ENCODE peak calls at places on chromosomes 2 and 18, in four cellular contexts. One of them, this sample, is unnamed.

GRCh38 chr2:202790676-202791075 is 80.9 kb downstream of the ICA1L start:
- DNase-seq in left ventricle myocardium inferior: no peak
- DNase-seq in adrenal gland: no peak
- DNase-seq in tibial artery: no peak
- DNase-seq in this sample: no peak

GRCh38 chr2:240619506-240620148 is 5.7 kb upstream of the GPR35 start:
- DNase-seq in tibial artery: peak
- DNase-seq in left ventricle myocardium inferior: peak
- DNase-seq in adrenal gland: peak
- DNase-seq in this sample: peak

GRCh38 chr2:160156084-160156483 is 44.0 kb downstream of the ITGB6 start:
- DNase-seq in tibial artery: no peak
- DNase-seq in adrenal gland: no peak
- DNase-seq in left ventricle myocardium inferior: no peak
- DNase-seq in this sample: no peak

GRCh38 chr2:223481486-223481885 is 120.7 kb downstream of the SCG2 start:
- DNase-seq in adrenal gland: no peak
- DNase-seq in tibial artery: no peak
- DNase-seq in left ventricle myocardium inferior: no peak
- DNase-seq in this sample: no peak

GRCh38 chr2:111652038-111652437 is 232.0 kb downstream of the ANAPC1 start:
- DNase-seq in tibial artery: no peak
- DNase-seq in left ventricle myocardium inferior: no peak
- DNase-seq in adrenal gland: no peak
- DNase-seq in this sample: no peak

GRCh38 chr2:172931256-172931894 is 144.3 kb upstream of the MAP3K20 start:
- DNase-seq in adrenal gland: peak
- DNase-seq in tibial artery: no peak
- DNase-seq in left ventricle myocardium inferior: no peak
- DNase-seq in this sample: no peak

GRCh38 chr2:36525245-36525644 is 72.7 kb downstream of the FEZ2 start:
- DNase-seq in adrenal gland: no peak
- DNase-seq in left ventricle myocardium inferior: no peak
- DNase-seq in tibial artery: no peak
- DNase-seq in this sample: no peak

GRCh38 chr18:55206941-55207340 is 247.7 kb upstream of the CCDC68 start:
- DNase-seq in adrenal gland: no peak
- DNase-seq in tibial artery: no peak
- DNase-seq in left ventricle myocardium inferior: no peak
- DNase-seq in this sample: no peak

GRCh38 chr2:67880291-67880761 is 182.5 kb downstream of the C1D start:
- DNase-seq in left ventricle myocardium inferior: no peak
- DNase-seq in tibial artery: peak
- DNase-seq in adrenal gland: no peak
- DNase-seq in this sample: no peak

GRCh38 chr18:79439201-79440023 is 43.7 kb downstream of the NFATC1 start:
- DNase-seq in adrenal gland: no peak
- DNase-seq in tibial artery: no peak
- DNase-seq in left ventricle myocardium inferior: no peak
- DNase-seq in this sample: no peak

GRCh38 chr2:47225061-47225783 is 70.1 kb upstream of the STPG4 start:
- DNase-seq in left ventricle myocardium inferior: peak
- DNase-seq in tibial artery: peak
- DNase-seq in adrenal gland: peak
- DNase-seq in this sample: peak

GRCh38 chr2:151968770-151969169 is 130.1 kb downstream of the CACNB4 start:
- DNase-seq in tibial artery: no peak
- DNase-seq in left ventricle myocardium inferior: no peak
- DNase-seq in adrenal gland: no peak
- DNase-seq in this sample: no peak

GRCh38 chr2:40120957-40121356 is 330.9 kb downstream of the SLC8A1 start:
- DNase-seq in adrenal gland: no peak
- DNase-seq in left ventricle myocardium inferior: no peak
- DNase-seq in tibial artery: no peak
- DNase-seq in this sample: no peak

GRCh38 chr2:190537765-190538164 is 3.2 kb upstream of the NEMP2 start:
- DNase-seq in left ventricle myocardium inferior: no peak
- DNase-seq in tibial artery: no peak
- DNase-seq in adrenal gland: no peak
- DNase-seq in this sample: no peak

GRCh38 chr2:45778720-45779171 is 127.3 kb downstream of the PRKCE start:
- DNase-seq in left ventricle myocardium inferior: peak
- DNase-seq in tibial artery: peak
- DNase-seq in adrenal gland: peak
- DNase-seq in this sample: no peak

GRCh38 chr18:10322408-10322807 is 132.0 kb upstream of the APCDD1 start:
- DNase-seq in left ventricle myocardium inferior: no peak
- DNase-seq in tibial artery: no peak
- DNase-seq in adrenal gland: no peak
- DNase-seq in this sample: no peak

GRCh38 chr2:14901740-14902139 is 269.2 kb downstream of the LRATD1 start:
- DNase-seq in left ventricle myocardium inferior: no peak
- DNase-seq in tibial artery: no peak
- DNase-seq in adrenal gland: no peak
- DNase-seq in this sample: no peak

GRCh38 chr18:22241806-22242440 is 72.5 kb downstream of the GATA6 start:
- DNase-seq in tibial artery: no peak
- DNase-seq in left ventricle myocardium inferior: no peak
- DNase-seq in adrenal gland: no peak
- DNase-seq in this sample: no peak

GRCh38 chr2:128467321-128467901 is 148.7 kb upstream of the HS6ST1 start:
- DNase-seq in left ventricle myocardium inferior: peak
- DNase-seq in adrenal gland: no peak
- DNase-seq in tibial artery: no peak
- DNase-seq in this sample: no peak

GRCh38 chr2:120828066-120828465 is 92.4 kb downstream of the GLI2 start:
- DNase-seq in adrenal gland: no peak
- DNase-seq in left ventricle myocardium inferior: no peak
- DNase-seq in tibial artery: no peak
- DNase-seq in this sample: no peak

GRCh38 chr2:178202927-178203326 is 8.6 kb downstream of the OSBPL6 start:
- DNase-seq in adrenal gland: no peak
- DNase-seq in tibial artery: no peak
- DNase-seq in left ventricle myocardium inferior: no peak
- DNase-seq in this sample: no peak

GRCh38 chr18:59968583-59968982 is 68.8 kb downstream of the PMAIP1 start:
- DNase-seq in adrenal gland: no peak
- DNase-seq in tibial artery: no peak
- DNase-seq in left ventricle myocardium inferior: no peak
- DNase-seq in this sample: no peak

GRCh38 chr2:16244153-16244965 is 304.0 kb downstream of the MYCN start:
- DNase-seq in left ventricle myocardium inferior: no peak
- DNase-seq in adrenal gland: no peak
- DNase-seq in tibial artery: no peak
- DNase-seq in this sample: no peak

GRCh38 chr2:27363933-27364332 is 6.2 kb downstream of the EIF2B4 start:
- DNase-seq in tibial artery: no peak
- DNase-seq in adrenal gland: no peak
- DNase-seq in left ventricle myocardium inferior: no peak
- DNase-seq in this sample: no peak

GRCh38 chr2:200455958-200456421 is 53.9 kb downstream of the KCTD18 start:
- DNase-seq in adrenal gland: peak
- DNase-seq in tibial artery: no peak
- DNase-seq in left ventricle myocardium inferior: no peak
- DNase-seq in this sample: no peak

GRCh38 chr2:54558188-54558975 is 102.3 kb downstream of the SPTBN1 start:
- DNase-seq in adrenal gland: peak
- DNase-seq in left ventricle myocardium inferior: peak
- DNase-seq in tibial artery: peak
- DNase-seq in this sample: peak

GRCh38 chr18:58967643-58968291 is 103.1 kb downstream of the ZNF532 start:
- DNase-seq in adrenal gland: no peak
- DNase-seq in left ventricle myocardium inferior: no peak
- DNase-seq in tibial artery: no peak
- DNase-seq in this sample: no peak

GRCh38 chr2:71226391-71226964 is 425 bp downstream of the PAIP2B start:
- DNase-seq in tibial artery: peak
- DNase-seq in left ventricle myocardium inferior: peak
- DNase-seq in adrenal gland: peak
- DNase-seq in this sample: peak

GRCh38 chr2:41947701-41948396 is 100.0 kb upstream of the PKDCC start:
- DNase-seq in tibial artery: no peak
- DNase-seq in left ventricle myocardium inferior: peak
- DNase-seq in adrenal gland: no peak
- DNase-seq in this sample: no peak

GRCh38 chr18:78178812-78179211 is 800.8 kb upstream of the SALL3 start:
- DNase-seq in adrenal gland: no peak
- DNase-seq in left ventricle myocardium inferior: no peak
- DNase-seq in tibial artery: no peak
- DNase-seq in this sample: no peak

GRCh38 chr18:50158866-50159653 is 35.9 kb downstream of the MYO5B start:
- DNase-seq in tibial artery: no peak
- DNase-seq in adrenal gland: no peak
- DNase-seq in left ventricle myocardium inferior: no peak
- DNase-seq in this sample: no peak

GRCh38 chr2:238863749-238864206 is 15.9 kb downstream of the TWIST2 start:
- DNase-seq in adrenal gland: no peak
- DNase-seq in left ventricle myocardium inferior: no peak
- DNase-seq in tibial artery: no peak
- DNase-seq in this sample: no peak

GRCh38 chr2:238865015-238865719 is 17.3 kb downstream of the TWIST2 start:
- DNase-seq in left ventricle myocardium inferior: no peak
- DNase-seq in adrenal gland: no peak
- DNase-seq in tibial artery: no peak
- DNase-seq in this sample: no peak

GRCh38 chr2:238863231-238863630 is 15.3 kb downstream of the TWIST2 start:
- DNase-seq in tibial artery: no peak
- DNase-seq in left ventricle myocardium inferior: no peak
- DNase-seq in adrenal gland: no peak
- DNase-seq in this sample: no peak

GRCh38 chr2:238865744-238866355 is 18.0 kb downstream of the TWIST2 start:
- DNase-seq in left ventricle myocardium inferior: no peak
- DNase-seq in adrenal gland: no peak
- DNase-seq in tibial artery: no peak
- DNase-seq in this sample: no peak

DNA sequence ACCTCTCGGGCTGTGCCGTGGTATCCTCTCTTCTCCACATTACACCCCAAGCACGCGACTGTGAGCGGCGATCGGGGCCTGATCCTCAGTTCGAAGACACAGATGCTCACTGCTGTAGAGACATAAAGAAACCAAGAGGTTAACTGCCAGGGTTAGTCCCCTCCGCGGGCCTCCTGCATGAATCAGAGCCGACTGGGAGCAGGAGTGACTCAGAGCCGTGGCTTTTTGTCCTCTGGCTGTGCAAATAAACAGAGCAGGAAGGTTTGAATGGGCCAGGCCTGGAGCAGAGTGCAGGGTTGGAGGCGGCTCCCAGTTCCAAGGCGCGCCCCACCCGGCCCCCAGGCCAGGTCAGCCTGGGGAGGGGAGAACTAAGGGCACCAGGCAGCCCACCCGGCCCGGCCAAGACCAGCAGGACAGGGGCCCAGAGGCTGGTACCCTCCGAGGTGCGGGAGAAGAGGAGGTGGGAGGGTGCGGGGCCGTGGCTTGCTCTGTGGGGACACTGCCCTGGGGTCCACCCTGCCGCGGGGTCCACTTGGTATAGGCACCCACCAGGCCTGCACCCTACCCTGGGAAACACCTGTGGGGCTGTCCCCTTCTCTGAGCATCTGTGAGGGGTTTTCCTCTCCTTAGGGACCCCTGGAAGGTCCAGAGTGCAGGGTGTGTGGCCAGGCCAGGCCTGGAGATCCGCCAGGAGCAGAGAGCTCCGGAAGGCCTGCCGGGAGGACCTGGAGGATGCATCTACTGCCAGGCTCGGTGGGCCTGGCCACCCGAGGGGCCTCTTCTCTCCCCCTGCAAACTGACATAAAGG is 16.5 kb downstream of the TWIST2 start:
- DNase-seq in adrenal gland: peak
- DNase-seq in tibial artery: peak
- DNase-seq in left ventricle myocardium inferior: peak
- DNase-seq in this sample: peak
- H3K4me3 ChIP-seq in adrenal gland: no peak
- H3K4me3 ChIP-seq in tibial artery: peak
- H3K4me3 ChIP-seq in left ventricle myocardium inferior: peak
- H3K4me3 ChIP-seq in this sample: peak

DNA sequence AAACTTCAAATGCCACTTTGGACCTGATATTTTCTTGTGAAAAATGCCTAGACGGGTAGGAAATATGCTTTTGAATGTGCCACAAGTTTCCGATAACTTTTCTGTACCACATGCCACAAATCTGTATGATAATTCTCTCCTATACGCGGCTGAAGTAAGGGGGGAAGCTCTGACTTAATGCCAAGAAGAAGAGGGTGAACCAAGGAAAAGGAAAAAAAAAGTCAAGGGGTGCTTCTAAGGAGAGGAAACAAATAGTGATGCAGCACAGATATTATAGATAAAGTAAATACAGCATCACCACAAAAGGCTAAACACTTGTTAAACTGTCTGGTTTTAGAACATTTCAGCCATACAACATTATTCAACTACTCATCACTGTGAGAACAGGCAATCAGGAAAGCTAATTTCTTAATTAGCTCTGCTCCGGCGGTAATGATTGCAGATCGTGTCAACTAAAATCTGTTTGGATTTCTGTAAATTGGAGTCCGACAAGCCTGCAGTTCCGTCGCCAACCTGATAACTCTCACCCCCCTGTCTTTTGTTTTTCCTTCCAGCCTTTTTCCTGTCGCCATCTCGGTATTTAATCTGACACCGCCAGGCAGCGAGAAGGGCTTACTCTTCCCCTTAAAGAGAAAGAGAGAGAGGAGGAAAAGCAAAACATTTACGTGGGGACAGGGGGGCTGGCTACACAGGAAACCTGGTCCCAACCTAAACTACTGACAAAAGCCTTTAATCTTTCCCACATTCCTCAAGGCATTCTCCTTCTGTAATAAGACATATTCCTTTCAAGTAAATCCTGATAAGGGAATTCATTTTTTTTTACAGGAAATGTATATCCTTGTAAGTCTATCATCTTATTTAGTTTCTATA is 67.5 kb downstream of the ZEB2 start:
- DNase-seq in tibial artery: no peak
- DNase-seq in left ventricle myocardium inferior: no peak
- DNase-seq in adrenal gland: no peak
- DNase-seq in this sample: no peak
- TF ChIP-seq CTCF in tibial artery: peak
- TF ChIP-seq CTCF in left ventricle myocardium inferior: peak
- TF ChIP-seq CTCF in adrenal gland: peak
- TF ChIP-seq CTCF in this sample: no peak

GRCh38 chr2:86037141-86037794 is 68.4 kb downstream of the POLR1A start:
- DNase-seq in adrenal gland: peak
- DNase-seq in tibial artery: peak
- DNase-seq in left ventricle myocardium inferior: peak
- DNase-seq in this sample: peak
- H3K4me3 ChIP-seq in adrenal gland: no peak
- H3K4me3 ChIP-seq in tibial artery: no peak
- H3K4me3 ChIP-seq in left ventricle myocardium inferior: peak
- H3K4me3 ChIP-seq in this sample: no peak

GRCh38 chr2:10447300-10448207 is 573 bp downstream of the ODC1 start:
- DNase-seq in left ventricle myocardium inferior: no peak
- DNase-seq in tibial artery: peak
- DNase-seq in adrenal gland: peak
- DNase-seq in this sample: peak
- TF ChIP-seq CTCF in left ventricle myocardium inferior: peak
- TF ChIP-seq CTCF in tibial artery: no peak
- TF ChIP-seq CTCF in adrenal gland: no peak
- TF ChIP-seq CTCF in this sample: no peak

GRCh38 chr2:5689790-5690189 is 2.4 kb upstream of the SOX11 start:
- DNase-seq in adrenal gland: no peak
- DNase-seq in left ventricle myocardium inferior: no peak
- DNase-seq in tibial artery: no peak
- DNase-seq in this sample: no peak
- H3K4me3 ChIP-seq in adrenal gland: no peak
- H3K4me3 ChIP-seq in left ventricle myocardium inferior: no peak
- H3K4me3 ChIP-seq in tibial artery: no peak
- H3K4me3 ChIP-seq in this sample: no peak